ENCODE peak calls at places on chromosomes 13 and 19, in six cellular contexts. Q, L, W, G, M and Z are unnamed samples. For H3K4me1, the result is how much of the 10 kb centered on the place peaks cover.

GRCh38 chr13:106565127-106565775 is 2.7 kb downstream of the ARGLU1 start:
- DNase-seq in Q (no peak), L (no peak), W (no peak), G (no peak), M (no peak), Z (no peak)

GRCh38 chr13:45327253-45327954 is 13.6 kb downstream of the TPT1 start:
- DNase-seq in Q (no peak), L (no peak), W (no peak), G (no peak), M (no peak), Z (no peak)

GRCh38 chr19:40219721-40220276 is 1.6 kb upstream of the TTC9B start:
- DNase-seq in Q (peak), L (no peak), W (no peak), G (no peak), M (peak), Z (no peak)

GRCh38 chr19:14577885-14578427 is 4.9 kb upstream of the CLEC17A start:
- DNase-seq in Q (no peak), L (no peak), W (no peak), G (no peak), M (no peak), Z (no peak)

GRCh38 chr13:106238690-106239089 is 296.8 kb downstream of the EFNB2 start:
- DNase-seq in Q (no peak), L (no peak), W (no peak), G (no peak), M (no peak), Z (no peak)

GRCh38 chr19:3494051-3494450 is 6.4 kb downstream of the DOHH start:
- DNase-seq in Q (no peak), L (no peak), W (no peak), G (no peak), M (no peak), Z (no peak)

GRCh38 chr19:47330466-47330869 is 1.5 kb upstream of the C5AR2 start:
- DNase-seq in Q (peak), L (no peak), W (no peak), G (no peak), M (peak), Z (no peak)

GRCh38 chr19:2719910-2720776 is 1.0 kb downstream of the DIRAS1 start:
- DNase-seq in Q (peak), L (no peak), W (no peak), G (no peak), M (no peak), Z (no peak)

GRCh38 chr13:77896536-77896935 is 22.1 kb downstream of the EDNRB start:
- DNase-seq in Q (peak), L (no peak), W (no peak), G (no peak), M (peak), Z (no peak)

GRCh38 chr13:39531646-39532045 is 71.3 kb downstream of the LHFPL6 start:
- DNase-seq in Q (peak), L (no peak), W (no peak), G (no peak), M (no peak), Z (no peak)

GRCh38 chr19:9498183-9498902 is at the start of gene ZNF560:
- DNase-seq in Q (peak), L (no peak), W (no peak), G (no peak), M (no peak), Z (no peak)

GRCh38 chr19:37855098-37855497 is 51.3 kb downstream of the WDR87 start:
- DNase-seq in Q (peak), L (no peak), W (peak), G (no peak), M (peak), Z (peak)

GRCh38 chr19:40962460-40962961 is 28.6 kb upstream of the CYP2B6 start:
- DNase-seq in Q (no peak), L (no peak), W (no peak), G (no peak), M (no peak), Z (no peak)

GRCh38 chr13:111572956-111573355 is 252.5 kb downstream of the TEX29 start:
- DNase-seq in Q (no peak), L (no peak), W (peak), G (no peak), M (no peak), Z (no peak)

GRCh38 chr19:13163609-13164364 is 13.6 kb downstream of the IER2 start:
- DNase-seq in Q (peak), L (peak), W (peak), G (no peak), M (peak), Z (peak)

GRCh38 chr19:6248856-6249255 is 30.9 kb downstream of the MLLT1 start:
- DNase-seq in Q (no peak), L (no peak), W (no peak), G (no peak), M (no peak), Z (no peak)

GRCh38 chr13:98320561-98321105 is 143.6 kb upstream of the RNF113B start:
- DNase-seq in Q (no peak), L (no peak), W (no peak), G (no peak), M (no peak), Z (no peak)

GRCh38 chr13:111917901-111918300 is 149.0 kb upstream of the SOX1 start:
- DNase-seq in Q (no peak), L (peak), W (no peak), G (no peak), M (no peak), Z (no peak)

GRCh38 chr13:75946746-75947397 is 310.7 kb downstream of the LMO7 start:
- DNase-seq in Q (no peak), L (no peak), W (no peak), G (no peak), M (no peak), Z (no peak)

GRCh38 chr13:99227909-99228688 is 27.4 kb downstream of the UBAC2 start:
- DNase-seq in Q (no peak), L (no peak), W (no peak), G (no peak), M (no peak), Z (no peak)

GRCh38 chr19:57334191-57334590 is 13.9 kb downstream of the ZNF543 start:
- DNase-seq in Q (peak), L (no peak), W (no peak), G (no peak), M (no peak), Z (no peak)

GRCh38 chr13:97191143-97191542 is 31.0 kb upstream of the MBNL2 start:
- DNase-seq in Q (no peak), L (no peak), W (no peak), G (no peak), M (no peak), Z (no peak)

GRCh38 chr13:109954441-109954840 is 168.1 kb upstream of the IRS2 start:
- DNase-seq in Q (no peak), L (no peak), W (no peak), G (no peak), M (no peak), Z (no peak)

GRCh38 chr19:11944656-11945055 is 19.7 kb downstream of the ZNF700 start:
- DNase-seq in Q (no peak), L (no peak), W (no peak), G (no peak), M (no peak), Z (no peak)

GRCh38 chr13:51478418-51479198 is 25.8 kb upstream of the INTS6 start:
- DNase-seq in Q (no peak), L (no peak), W (no peak), G (no peak), M (no peak), Z (no peak)

GRCh38 chr13:48265217-48265815 is 32.3 kb downstream of the ITM2B start:
- DNase-seq in Q (no peak), L (no peak), W (no peak), G (no peak), M (no peak), Z (peak)

GRCh38 chr13:109859898-109860297 is 73.5 kb upstream of the IRS2 start:
- DNase-seq in Q (no peak), L (no peak), W (no peak), G (no peak), M (no peak), Z (no peak)

GRCh38 chr19:918481-919156 is 1.5 kb downstream of the KISS1R start:
- DNase-seq in Q (no peak), L (no peak), W (peak), G (no peak), M (no peak), Z (no peak)
- H3K4me1 ChIP-seq in Q (under half), L (under half), W (under half), G (under half), M (under half), Z (under half)

GRCh38 chr13:112998506-112999280 is 29.7 kb downstream of the MCF2L start:
- DNase-seq in Q (no peak), L (peak), W (no peak), G (no peak), M (no peak), Z (no peak)
- H3K27ac ChIP-seq in Q (no peak), L (no peak), W (no peak), G (no peak), M (no peak), Z (no peak)

GRCh38 chr19:8449830-8450229 is 5.1 kb downstream of the HNRNPM start:
- DNase-seq in Q (no peak), L (no peak), W (no peak), G (no peak), M (no peak), Z (no peak)

GRCh38 chr19:8444677-8445487 is at the start of gene HNRNPM:
- DNase-seq in Q (peak), L (peak), W (peak), G (peak), M (peak), Z (peak)

GRCh38 chr19:8445488-8446001 is 770 bp downstream of the HNRNPM start:
- DNase-seq in Q (no peak), L (peak), W (peak), G (peak), M (peak), Z (peak)

GRCh38 chr19:8441725-8442544 is 2.8 kb upstream of the HNRNPM start:
- DNase-seq in Q (no peak), L (peak), W (peak), G (no peak), M (no peak), Z (no peak)

GRCh38 chr19:8446055-8446709 is 1.4 kb downstream of the HNRNPM start:
- DNase-seq in Q (no peak), L (no peak), W (no peak), G (no peak), M (no peak), Z (no peak)
- H3K4me1 ChIP-seq in Q (under half), L (under half), W (under half), G (under half), M (under half), Z (under half)

GRCh38 chr19:46299695-46300094 is 2.9 kb downstream of the HIF3A start:
- DNase-seq in Q (no peak), L (no peak), W (no peak), G (no peak), M (no peak), Z (no peak)
- H3K27ac ChIP-seq in Q (no peak), L (peak), W (peak), G (no peak), M (no peak), Z (no peak)

DNA sequence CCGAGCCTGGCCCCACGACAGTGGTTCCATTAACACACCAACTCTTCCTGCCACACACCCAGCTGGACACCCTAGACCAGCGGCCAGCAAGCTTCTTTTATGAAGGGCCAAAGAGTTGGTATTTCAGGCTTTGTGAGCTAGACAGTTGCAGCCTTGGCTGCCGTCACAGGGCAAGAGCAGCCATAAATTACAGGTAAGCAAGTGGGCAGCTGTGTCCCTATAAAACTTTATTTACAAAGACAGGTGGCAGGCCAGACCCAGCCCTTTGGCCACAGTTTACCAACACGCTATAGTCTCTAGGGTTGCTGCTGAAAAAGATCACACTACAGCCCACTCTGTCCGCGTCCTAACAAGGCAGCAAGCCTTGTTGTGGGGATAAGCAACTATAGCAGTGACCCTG is 13.3 kb downstream of the ELL start:
- DNase-seq in Q (no peak), L (no peak), W (no peak), G (no peak), M (no peak), Z (no peak)
- H3K4me1 ChIP-seq in Q (under half), L (under half), W (under half), G (half or more), M (under half), Z (half or more)

DNA sequence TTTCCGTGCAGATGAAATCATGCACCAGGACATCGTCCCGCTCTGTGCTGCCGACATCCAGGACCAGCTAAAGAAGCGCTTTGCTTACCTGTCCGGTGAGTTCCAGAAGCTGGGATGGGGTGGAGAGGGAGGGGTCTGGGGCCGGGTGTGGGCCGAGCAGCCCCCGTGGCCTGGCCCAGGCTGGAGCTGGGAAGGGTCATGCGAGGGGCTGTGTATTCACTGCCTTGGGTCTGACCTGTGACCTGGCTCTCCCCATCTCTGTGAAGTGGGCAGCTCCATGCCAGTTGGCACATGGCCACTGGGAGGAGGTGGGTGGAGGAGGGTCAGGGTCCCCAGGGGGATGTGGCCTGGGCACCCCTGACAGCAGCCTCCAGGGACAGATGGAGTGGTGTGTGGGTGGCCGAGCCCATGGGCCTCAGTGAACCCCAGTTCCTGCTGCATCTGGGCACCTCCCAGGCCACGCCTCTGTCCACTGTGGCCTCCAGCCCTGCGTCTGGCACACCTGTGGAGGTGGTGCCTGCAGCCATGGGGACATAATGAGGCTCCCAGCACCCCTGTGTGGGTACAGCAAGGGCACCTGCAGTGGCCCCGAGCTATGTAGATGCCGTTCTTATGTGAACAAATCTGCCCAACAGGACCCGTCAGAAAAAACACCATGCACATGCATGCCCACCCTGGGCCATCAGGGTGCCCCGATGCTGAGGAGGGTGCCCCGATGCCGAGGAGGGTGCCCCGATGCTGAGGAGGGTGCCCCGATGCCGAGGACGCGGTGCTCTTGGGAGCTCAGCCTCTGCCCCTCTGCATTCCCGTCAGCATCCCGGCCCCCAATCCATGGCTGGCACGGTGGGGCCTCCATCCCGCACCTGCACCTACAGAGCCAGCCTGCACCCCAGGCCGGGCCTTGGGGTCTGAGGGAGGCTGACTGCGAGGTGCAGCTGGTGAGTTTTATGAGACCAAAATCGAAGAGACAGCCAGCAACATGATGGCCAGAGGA is 46.0 kb downstream of the MCF2L start:
- DNase-seq in Q (no peak), L (no peak), W (no peak), G (no peak), M (no peak), Z (no peak)
- H3K27ac ChIP-seq in Q (no peak), L (no peak), W (no peak), G (no peak), M (no peak), Z (no peak)